ENCODE peak calls at places on chromosomes 13 and 19, in ten cellular contexts. B is hypothalamus; F is osteocyte; S is T-cell; X is breast epithelium; J is naive thymus-derived CD4-positive, alpha-beta T cell; L is NCI-H82; K is NCI-H748 treated with DMSO at 0.1 percent for 48 hours; I is chondrocyte; D is fibroblast of pulmonary artery. Z is an unnamed sample.

GRCh38 chr19:13153627-13154240 is 3.5 kb downstream of the IER2 start:
- DNase-seq in K (no peak), F (no peak), S (no peak), X (peak; percentile 35), I (no peak), B (no peak), D (peak; percentile 49), L (peak; percentile 80), J (peak; percentile 25), Z (no peak)

GRCh38 chr13:53001444-53001843 is 27.2 kb upstream of the OLFM4 start:
- DNase-seq in I (no peak), D (no peak), K (no peak), B (no peak), X (no peak), S (no peak), L (peak; percentile 74), F (no peak), J (no peak), Z (no peak)

GRCh38 chr19:33905473-33905936 is 108.8 kb downstream of the KCTD15 start:
- DNase-seq in B (no peak), X (peak; percentile 22), K (no peak), D (no peak), S (no peak), L (no peak), I (no peak), J (no peak), F (no peak), Z (no peak)

GRCh38 chr13:94020426-94020825 is 459.1 kb downstream of the DCT start:
- DNase-seq in J (no peak), S (no peak), F (no peak), K (no peak), X (no peak), I (no peak), L (no peak), B (no peak), D (no peak), Z (no peak)

GRCh38 chr19:35223856-35224505 is 4.6 kb downstream of the FAM187B start:
- DNase-seq in L (no peak), J (no peak), K (no peak), D (no peak), B (no peak), F (no peak), I (no peak), X (no peak), S (no peak), Z (no peak)

GRCh38 chr19:5824791-5825577 is 14.5 kb downstream of the FUT6 start:
- DNase-seq in X (no peak), D (no peak), S (no peak), B (no peak), L (peak; percentile 86), I (no peak), F (no peak), K (no peak), J (no peak), Z (no peak)

GRCh38 chr13:52158629-52159158 is 703 bp downstream of the NEK3 start:
- DNase-seq in F (no peak), S (no peak), B (no peak), D (peak; percentile 42), I (no peak), L (peak; percentile 53), X (no peak), J (no peak), K (peak; percentile 10), Z (no peak)

GRCh38 chr13:27406178-27406939 is 18.1 kb upstream of the GTF3A start:
- DNase-seq in X (no peak), F (no peak), S (no peak), B (no peak), I (no peak), D (peak; percentile 61), L (peak; percentile 76), K (peak; percentile 98), J (peak; percentile 57), Z (peak; percentile 46)

GRCh38 chr19:610801-611505 is 21.3 kb downstream of the HCN2 start:
- DNase-seq in X (no peak), S (peak; percentile 48), J (peak; percentile 70), L (peak; percentile 87), D (peak; percentile 71), B (no peak), F (peak; percentile 93), I (no peak), K (no peak), Z (no peak)

GRCh38 chr13:98142427-98143156 is at the start of gene FARP1:
- DNase-seq in K (peak; percentile 70), D (peak; percentile 56), B (peak; percentile 66), X (peak; percentile 62), S (no peak), L (peak; percentile 92), I (peak; percentile 91), J (peak; percentile 3), F (peak; percentile 93), Z (peak; percentile 87)

GRCh38 chr19:13150187-13150918 is at the start of the genes IER2 and STX10:
- DNase-seq in K (peak; percentile 53), I (no peak), B (peak; percentile 94), F (peak; percentile 97), J (peak; percentile 92), D (peak; percentile 96), L (peak; percentile 98), X (peak; percentile 97), S (peak; percentile 93), Z (peak; percentile 93)

GRCh38 chr13:47337781-47338507 is 441.1 kb upstream of the HTR2A start:
- DNase-seq in X (no peak), I (no peak), B (no peak), S (no peak), J (no peak), K (no peak), L (peak; percentile 89), F (no peak), D (peak; percentile 58), Z (no peak)

GRCh38 chr13:32031025-32031814 is at the start of gene FRY:
- DNase-seq in L (peak; percentile 84), K (peak; percentile 93), B (peak; percentile 71), I (peak; percentile 85), D (peak; percentile 47), X (peak; percentile 63), J (peak; percentile 67), F (no peak), S (peak; percentile 65), Z (peak; percentile 30)

GRCh38 chr13:79440958-79441553 is 35.0 kb upstream of the RBM26 start:
- DNase-seq in X (no peak), S (no peak), F (no peak), I (no peak), L (no peak), D (no peak), J (no peak), B (no peak), K (no peak), Z (no peak)

GRCh38 chr19:48419158-48419920 is 25.9 kb downstream of the GRIN2D start:
- DNase-seq in B (no peak), F (no peak), X (no peak), D (peak; percentile 36), I (no peak), S (peak; percentile 64), J (peak; percentile 64), L (peak; percentile 87), K (no peak), Z (no peak)

GRCh38 chr19:10450853-10451609 is 30.7 kb downstream of the PDE4A start:
- DNase-seq in B (no peak), S (no peak), K (no peak), X (no peak), L (peak; percentile 97), J (no peak), F (no peak), I (no peak), D (no peak), Z (peak; percentile 54)

GRCh38 chr19:6402834-6403608 is 10.1 kb upstream of the GTF2F1 start:
- DNase-seq in B (peak; percentile 72), F (no peak), I (no peak), L (no peak), D (peak; percentile 88), S (no peak), X (no peak), K (no peak), J (no peak), Z (no peak)

GRCh38 chr19:6738726-6739389 is 622 bp upstream of the TRIP10 start:
- DNase-seq in X (peak; percentile 49), S (no peak), I (no peak), J (no peak), B (no peak), K (no peak), D (peak; percentile 39), L (peak; percentile 93), F (no peak), Z (no peak)

GRCh38 chr13:43128504-43128929 is 105.1 kb downstream of the DNAJC15 start:
- DNase-seq in D (no peak), I (no peak), B (no peak), F (no peak), J (no peak), K (no peak), S (no peak), X (no peak), L (no peak), Z (no peak)

GRCh38 chr19:2014731-2015610 is 543 bp downstream of the BTBD2 start:
- DNase-seq in I (peak; percentile 91), F (no peak), D (no peak), B (no peak), K (no peak), X (no peak), L (peak; percentile 43), S (no peak), J (no peak), Z (no peak)

GRCh38 chr19:53519431-53519830 is 18.5 kb upstream of the ZNF331 start:
- DNase-seq in I (no peak), X (no peak), B (no peak), J (no peak), F (peak; percentile 73), D (no peak), S (no peak), L (no peak), K (no peak), Z (no peak)

GRCh38 chr19:16002380-16002779 is 53.6 kb downstream of the OR10H4 start:
- DNase-seq in I (no peak), S (no peak), K (no peak), D (peak; percentile 3), F (no peak), X (no peak), B (no peak), L (no peak), J (no peak), Z (no peak)

GRCh38 chr19:7215176-7215575 is 79.0 kb downstream of the INSR start:
- DNase-seq in B (no peak), X (no peak), D (no peak), S (no peak), L (no peak), K (no peak), J (no peak), F (no peak), I (no peak), Z (no peak)

GRCh38 chr19:8654591-8655339 is 24.3 kb downstream of the NFILZ start:
- DNase-seq in S (peak; percentile 54), J (peak; percentile 68), X (no peak), L (peak; percentile 53), F (peak; percentile 88), B (no peak), K (no peak), I (no peak), D (peak; percentile 49), Z (peak; percentile 54)

GRCh38 chr19:48292798-48293197 is 22.9 kb downstream of the ZNF114 start:
- DNase-seq in J (no peak), B (no peak), I (no peak), K (no peak), X (no peak), L (no peak), D (peak; percentile 80), F (no peak), S (no peak), Z (no peak)

GRCh38 chr19:18608805-18609716 is 2.5 kb upstream of the CRLF1 start:
- DNase-seq in K (no peak), B (no peak), F (no peak), J (no peak), X (no peak), L (no peak), D (no peak), I (no peak), S (no peak), Z (no peak)